ENCODE peak calls at places on chromosome 11, in five cellular contexts. W is left ventricle myocardium inferior; G is upper lobe of right lung; V is CD8-positive, alpha-beta T cell; T is coronary artery. R is an unnamed sample.

GRCh38 chr11:77196961-77197360 is 68.9 kb downstream of the MYO7A start:
- DNase-seq in W (no peak), G (peak; percentile 32), V (no peak), T (no peak), R (no peak)

GRCh38 chr11:6404341-6405038 is 14.2 kb downstream of the SMPD1 start:
- DNase-seq in W (no peak), G (no peak), V (peak; percentile 28), T (no peak), R (no peak)

GRCh38 chr11:108111126-108111525 is 10.2 kb upstream of the ACAT1 start:
- DNase-seq in W (no peak), G (no peak), V (no peak), T (no peak), R (no peak)

GRCh38 chr11:3136542-3137455 is 28.3 kb downstream of the OSBPL5 start:
- DNase-seq in W (peak; percentile 16), G (peak; percentile 57), V (no peak), T (no peak), R (no peak)

GRCh38 chr11:3867209-3868071 is 12.0 kb downstream of the STIM1 start:
- DNase-seq in W (peak; percentile 30), G (no peak), V (no peak), T (no peak), R (peak; percentile 80)

GRCh38 chr11:110712643-110713468 is 619 bp upstream of the ARHGAP20 start:
- DNase-seq in W (no peak), G (peak; percentile 59), V (no peak), T (peak; percentile 75), R (peak; percentile 67)

GRCh38 chr11:118234833-118235232 is 10.0 kb upstream of the JAML start:
- DNase-seq in W (no peak), G (no peak), V (no peak), T (no peak), R (no peak)

GRCh38 chr11:103228807-103229206 is 119.6 kb downstream of the DYNC2H1 start:
- DNase-seq in W (no peak), G (no peak), V (no peak), T (no peak), R (no peak)

GRCh38 chr11:61728940-61729219 is 23.6 kb upstream of the MYRF start:
- DNase-seq in W (no peak), G (no peak), V (no peak), T (no peak), R (peak; percentile 24)

GRCh38 chr11:130834886-130835285 is 81.4 kb downstream of the SNX19 start:
- DNase-seq in W (no peak), G (no peak), V (no peak), T (no peak), R (no peak)

GRCh38 chr11:130070829-130071205 is 1.1 kb downstream of the APLP2 start:
- DNase-seq in W (no peak), G (peak; percentile 82), V (no peak), T (no peak), R (peak; percentile 34)

GRCh38 chr11:6724013-6724412 is 40.9 kb upstream of the MRPL17 start:
- DNase-seq in W (no peak), G (no peak), V (no peak), T (no peak), R (no peak)

GRCh38 chr11:112320668-112321067 is 60.0 kb upstream of the PLET1 start:
- DNase-seq in W (peak; percentile 77), G (peak; percentile 81), V (no peak), T (peak; percentile 81), R (peak; percentile 91)

GRCh38 chr11:68878022-68878421 is 25.6 kb downstream of the MRPL21 start:
- DNase-seq in W (no peak), G (no peak), V (no peak), T (no peak), R (no peak)

GRCh38 chr11:74321487-74322188 is 10.2 kb upstream of the P4HA3 start:
- DNase-seq in W (no peak), G (no peak), V (no peak), T (no peak), R (peak; percentile 73)

GRCh38 chr11:84564180-84564866 is 1062.8 kb downstream of the DLG2 start:
- DNase-seq in W (no peak), G (no peak), V (no peak), T (no peak), R (peak; percentile 68)

GRCh38 chr11:35647535-35648092 is 15.0 kb upstream of the TRIM44 start:
- DNase-seq in W (no peak), G (no peak), V (no peak), T (no peak), R (no peak)

GRCh38 chr11:34790620-34791019 is 125.6 kb downstream of the APIP start:
- DNase-seq in W (no peak), G (no peak), V (no peak), T (no peak), R (no peak)

GRCh38 chr11:77212314-77213007 is 84.4 kb downstream of the MYO7A start:
- DNase-seq in W (no peak), G (no peak), V (no peak), T (peak; percentile 64), R (no peak)

GRCh38 chr11:19614370-19614936 is 98.2 kb upstream of the NAV2 start:
- DNase-seq in W (no peak), G (no peak), V (no peak), T (no peak), R (no peak)

GRCh38 chr11:120515186-120515723 is 3.7 kb downstream of the GRIK4 start:
- DNase-seq in W (no peak), G (peak; percentile 25), V (no peak), T (no peak), R (no peak)

GRCh38 chr11:65059959-65060824 is 1.8 kb upstream of the NAALADL1 start:
- DNase-seq in W (no peak), G (no peak), V (no peak), T (no peak), R (peak; percentile 18)

GRCh38 chr11:70788247-70789022 is 390.1 kb downstream of the CTTN start:
- DNase-seq in W (no peak), G (peak; percentile 32), V (no peak), T (no peak), R (peak; percentile 75)

GRCh38 chr11:108551653-108552462 is 41.7 kb downstream of the EXPH5 start:
- DNase-seq in W (no peak), G (no peak), V (no peak), T (no peak), R (peak; percentile 18)

GRCh38 chr11:128324531-128325141 is 262.7 kb downstream of the ETS1 start:
- DNase-seq in W (no peak), G (no peak), V (peak; percentile 69), T (no peak), R (no peak)

GRCh38 chr11:65554057-65554818 is 3.9 kb downstream of the LTBP3 start:
- DNase-seq in W (no peak), G (no peak), V (no peak), T (no peak), R (no peak)

GRCh38 chr11:15875934-15876333 is 480.4 kb downstream of the SOX6 start:
- DNase-seq in W (no peak), G (no peak), V (no peak), T (peak; percentile 33), R (no peak)

GRCh38 chr11:68956547-68957254 is 24.1 kb downstream of the MRGPRD start:
- DNase-seq in W (no peak), G (peak; percentile 53), V (no peak), T (no peak), R (no peak)

GRCh38 chr11:128476729-128477128 is 110.6 kb downstream of the ETS1 start:
- DNase-seq in W (no peak), G (no peak), V (peak; percentile 60), T (no peak), R (peak; percentile 83)

DNA sequence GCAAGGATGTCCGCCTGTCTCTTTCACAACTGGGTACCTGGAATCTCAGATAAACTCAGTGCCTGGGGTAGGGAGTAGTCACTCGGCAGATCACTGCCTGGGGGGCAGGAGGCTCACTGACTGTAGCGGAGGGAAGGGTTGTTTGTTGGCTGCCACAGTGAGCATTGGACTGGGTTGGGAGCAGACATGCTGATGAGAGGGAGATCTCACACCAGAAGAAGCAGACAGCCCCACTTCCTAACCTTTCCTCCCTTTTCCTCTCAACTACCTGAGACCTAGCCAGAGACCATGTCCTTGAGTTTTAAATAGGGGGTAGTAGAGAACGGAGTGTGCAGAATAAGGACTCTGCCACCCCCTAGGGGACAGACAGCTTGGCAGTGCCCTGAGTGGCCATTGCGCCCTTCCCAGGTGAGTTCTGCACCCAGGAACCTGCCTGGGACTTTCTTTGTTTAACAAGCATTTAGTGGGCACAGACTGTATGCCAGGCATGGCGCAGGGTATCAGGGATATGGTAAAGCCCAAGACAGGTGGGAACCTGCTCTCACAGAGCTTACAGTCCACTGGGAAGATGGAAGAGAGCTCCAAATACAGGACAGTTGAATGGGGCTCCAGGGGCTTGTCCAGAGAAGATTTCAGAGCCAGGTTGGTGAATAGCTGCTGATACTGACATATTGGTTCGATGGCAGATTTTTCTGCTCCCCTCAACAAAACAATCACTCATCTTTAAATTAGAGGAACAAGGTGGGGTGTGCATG is 115.7 kb upstream of the NNMT start:
- DNase-seq in W (no peak), G (peak; percentile 77), V (no peak), T (no peak), R (peak; percentile 45)
- TF ChIP-seq CTCF in W (peak; percentile 71), G (peak; percentile 55), V (peak; percentile 36), T (peak; percentile 51), R (peak; percentile 41)

GRCh38 chr11:75934851-75935250 is 119.8 kb downstream of the UVRAG start:
- DNase-seq in W (no peak), G (no peak), V (no peak), T (no peak), R (no peak)
- TF ChIP-seq CTCF in W (no peak), G (no peak), V (no peak), T (no peak), R (no peak)

GRCh38 chr11:95108671-95109551 is 19.3 kb downstream of the ENDOD1 start:
- DNase-seq in W (no peak), G (no peak), V (no peak), T (no peak), R (peak; percentile 56)

GRCh38 chr11:95108159-95108611 is 18.5 kb downstream of the ENDOD1 start:
- DNase-seq in W (peak; percentile 24), G (no peak), V (no peak), T (no peak), R (peak; percentile 90)

GRCh38 chr11:95115597-95115996 is 26.0 kb downstream of the ENDOD1 start:
- DNase-seq in W (no peak), G (no peak), V (no peak), T (no peak), R (no peak)

GRCh38 chr11:95111923-95112540 is 22.4 kb downstream of the ENDOD1 start:
- DNase-seq in W (no peak), G (no peak), V (no peak), T (no peak), R (no peak)
- TF ChIP-seq CTCF in W (no peak), G (no peak), V (no peak), T (no peak), R (no peak)

GRCh38 chr11:134725939-134726639 is 314.0 kb upstream of the B3GAT1 start:
- DNase-seq in W (no peak), G (no peak), V (no peak), T (no peak), R (no peak)
- TF ChIP-seq CTCF in W (no peak), G (peak; percentile 40), V (no peak), T (no peak), R (no peak)

DNA sequence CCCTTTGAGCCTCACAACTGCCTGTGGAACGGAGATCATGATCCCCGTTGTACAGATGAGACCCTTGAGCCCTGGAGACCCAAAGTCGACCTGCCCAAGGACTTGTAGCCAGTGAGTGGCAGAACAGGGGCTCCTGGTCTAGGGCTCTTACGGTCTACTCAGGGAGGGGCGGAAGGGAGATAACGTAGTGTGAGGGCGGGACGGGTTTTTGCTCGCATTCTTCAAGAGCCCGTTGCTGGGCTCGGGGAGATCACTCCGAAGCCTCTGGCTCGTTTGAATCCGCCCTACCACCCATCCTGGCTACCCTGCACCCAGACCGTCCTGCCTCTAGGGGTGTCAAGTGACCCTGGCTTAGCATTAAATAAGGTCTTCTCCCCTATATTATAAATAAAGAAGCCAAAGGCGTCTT is 637 bp downstream of the CRY2 start:
- DNase-seq in W (peak; percentile 29), G (peak; percentile 74), V (peak; percentile 6), T (no peak), R (peak; percentile 64)
- TF ChIP-seq CTCF in W (peak; percentile 34), G (peak; percentile 13), V (no peak), T (no peak), R (peak; percentile 12)